ENCODE peak calls at places on chromosomes 4 and X, in ten cellular contexts. O, I, Q, P, S, Z, J, D, T and W are unnamed samples.

GRCh38 chrX:115428011-115428410 is 133.0 kb upstream of the PLS3 start:
- DNase-seq in O (no peak), I (no peak), Q (no peak), P (no peak), S (no peak), Z (no peak), J (no peak), D (no peak), T (no peak), W (no peak)

GRCh38 chr4:65242156-65242846 is 428.0 kb downstream of the EPHA5 start:
- DNase-seq in O (peak), I (no peak), Q (no peak), P (no peak), S (no peak), Z (no peak), J (no peak), D (no peak), T (no peak), W (no peak)

GRCh38 chrX:129043138-129043537 is 480.2 kb downstream of the SMARCA1 start:
- DNase-seq in O (no peak), I (no peak), Q (no peak), P (no peak), S (no peak), Z (no peak), J (no peak), D (no peak), T (no peak), W (no peak)

GRCh38 chrX:1661048-1661921 is 46.4 kb downstream of the ASMT start:
- DNase-seq in O (peak), I (peak), Q (peak), P (peak), S (no peak), Z (no peak), J (no peak), D (no peak), T (no peak), W (no peak)

GRCh38 chr4:183840311-183840710 is 64.8 kb upstream of the STOX2 start:
- DNase-seq in O (no peak), I (peak), Q (peak), P (peak), S (peak), Z (peak), J (peak), D (peak), T (peak), W (peak)

GRCh38 chr4:61773655-61774245 is 573.6 kb downstream of the ADGRL3 start:
- DNase-seq in O (no peak), I (no peak), Q (no peak), P (no peak), S (no peak), Z (no peak), J (no peak), D (no peak), T (no peak), W (no peak)

GRCh38 chr4:119632216-119632615 is 3.6 kb upstream of the PDE5A start:
- DNase-seq in O (no peak), I (no peak), Q (no peak), P (no peak), S (no peak), Z (no peak), J (peak), D (no peak), T (no peak), W (no peak)

GRCh38 chr4:157803441-157804168 is 369.2 kb downstream of the GASK1B start:
- DNase-seq in O (no peak), I (no peak), Q (no peak), P (no peak), S (no peak), Z (no peak), J (peak), D (no peak), T (no peak), W (no peak)

GRCh38 chr4:119240128-119240527 is 27.6 kb downstream of the USP53 start:
- DNase-seq in O (no peak), I (no peak), Q (no peak), P (no peak), S (no peak), Z (no peak), J (no peak), D (no peak), T (no peak), W (no peak)

GRCh38 chr4:53480909-53481308 is 103.5 kb downstream of the FIP1L1 start:
- DNase-seq in O (no peak), I (no peak), Q (no peak), P (no peak), S (no peak), Z (no peak), J (no peak), D (no peak), T (no peak), W (no peak)

GRCh38 chrX:10904220-10904619 is 206.9 kb upstream of the HCCS start:
- DNase-seq in O (no peak), I (no peak), Q (no peak), P (no peak), S (no peak), Z (no peak), J (no peak), D (no peak), T (no peak), W (no peak)

GRCh38 chr4:107708225-107708624 is 11.8 kb downstream of the PAPSS1 start:
- DNase-seq in O (no peak), I (no peak), Q (no peak), P (no peak), S (no peak), Z (no peak), J (no peak), D (no peak), T (no peak), W (no peak)

GRCh38 chrX:154351183-154352011 is 23.0 kb downstream of the FLNA start:
- DNase-seq in O (peak), I (peak), Q (peak), P (peak), S (no peak), Z (no peak), J (no peak), D (no peak), T (no peak), W (no peak)

GRCh38 chr4:112312610-112313239 is 15.6 kb downstream of the ALPK1 start:
- DNase-seq in O (no peak), I (no peak), Q (no peak), P (no peak), S (no peak), Z (no peak), J (no peak), D (no peak), T (no peak), W (no peak)

GRCh38 chrX:108000751-108001150 is 18.6 kb upstream of the TEX13B start:
- DNase-seq in O (no peak), I (no peak), Q (no peak), P (no peak), S (no peak), Z (no peak), J (peak), D (no peak), T (no peak), W (no peak)

GRCh38 chrX:29269390-29269789 is 682.1 kb downstream of the IL1RAPL1 start:
- DNase-seq in O (no peak), I (no peak), Q (no peak), P (no peak), S (no peak), Z (no peak), J (no peak), D (no peak), T (no peak), W (no peak)

GRCh38 chr4:159549092-159549491 is 446.2 kb downstream of the RAPGEF2 start:
- DNase-seq in O (no peak), I (no peak), Q (no peak), P (no peak), S (no peak), Z (no peak), J (peak), D (no peak), T (no peak), W (no peak)

GRCh38 chrX:83916525-83916924 is 55.6 kb downstream of the CYLC1 start:
- DNase-seq in O (no peak), I (no peak), Q (no peak), P (no peak), S (peak), Z (no peak), J (peak), D (no peak), T (no peak), W (peak)
- TF ChIP-seq CTCF in O (no peak), I (peak), Q (peak), P (peak), S (peak), Z (no peak), J (peak), D (no peak), T (peak), W (peak)

GRCh38 chr4:8819421-8820177 is 52.0 kb downstream of the HMX1 start:
- DNase-seq in O (peak), I (peak), Q (no peak), P (peak), S (no peak), Z (no peak), J (no peak), D (no peak), T (no peak), W (no peak)
- TF ChIP-seq CTCF in O (no peak), I (no peak), Q (no peak), P (no peak), S (no peak), Z (no peak), J (no peak), D (no peak), T (no peak), W (no peak)

GRCh38 chrX:15056044-15056443 is 182.8 kb downstream of the MOSPD2 start:
- DNase-seq in O (no peak), I (no peak), Q (no peak), P (no peak), S (no peak), Z (no peak), J (no peak), D (no peak), T (no peak), W (no peak)

GRCh38 chrX:15055146-15055930 is 182.1 kb downstream of the MOSPD2 start:
- DNase-seq in O (no peak), I (no peak), Q (no peak), P (no peak), S (no peak), Z (no peak), J (peak), D (no peak), T (peak), W (no peak)

DNA sequence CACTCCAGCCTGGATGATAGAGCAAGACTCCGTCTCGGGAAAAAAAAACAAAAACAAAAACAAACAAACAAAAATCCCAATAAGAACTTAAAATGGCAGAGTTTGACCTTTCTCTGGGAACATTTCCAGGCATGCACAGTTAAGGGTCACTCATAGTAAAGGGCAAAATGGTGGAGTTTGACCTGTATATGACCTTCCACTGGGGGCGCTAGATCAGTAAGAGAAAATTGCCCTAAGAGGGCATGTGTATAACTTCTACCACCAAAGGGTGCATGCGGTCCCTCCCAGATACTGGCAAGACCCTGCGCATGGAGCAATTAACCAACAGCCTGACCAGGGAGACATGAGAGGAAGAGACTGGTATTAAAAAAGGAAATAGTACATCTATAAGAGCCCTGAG is 177.2 kb downstream of the MOSPD2 start:
- DNase-seq in O (no peak), I (no peak), Q (no peak), P (no peak), S (no peak), Z (no peak), J (no peak), D (no peak), T (no peak), W (no peak)
- TF ChIP-seq CTCF in O (no peak), I (no peak), Q (no peak), P (no peak), S (no peak), Z (no peak), J (no peak), D (no peak), T (no peak), W (no peak)

GRCh38 chrX:132022115-132022862 is 813 bp upstream of the STK26 start:
- DNase-seq in O (no peak), I (no peak), Q (no peak), P (no peak), S (no peak), Z (no peak), J (peak), D (no peak), T (no peak), W (no peak)
- TF ChIP-seq CTCF in O (no peak), I (peak), Q (peak), P (no peak), S (peak), Z (peak), J (peak), D (no peak), T (peak), W (peak)

DNA sequence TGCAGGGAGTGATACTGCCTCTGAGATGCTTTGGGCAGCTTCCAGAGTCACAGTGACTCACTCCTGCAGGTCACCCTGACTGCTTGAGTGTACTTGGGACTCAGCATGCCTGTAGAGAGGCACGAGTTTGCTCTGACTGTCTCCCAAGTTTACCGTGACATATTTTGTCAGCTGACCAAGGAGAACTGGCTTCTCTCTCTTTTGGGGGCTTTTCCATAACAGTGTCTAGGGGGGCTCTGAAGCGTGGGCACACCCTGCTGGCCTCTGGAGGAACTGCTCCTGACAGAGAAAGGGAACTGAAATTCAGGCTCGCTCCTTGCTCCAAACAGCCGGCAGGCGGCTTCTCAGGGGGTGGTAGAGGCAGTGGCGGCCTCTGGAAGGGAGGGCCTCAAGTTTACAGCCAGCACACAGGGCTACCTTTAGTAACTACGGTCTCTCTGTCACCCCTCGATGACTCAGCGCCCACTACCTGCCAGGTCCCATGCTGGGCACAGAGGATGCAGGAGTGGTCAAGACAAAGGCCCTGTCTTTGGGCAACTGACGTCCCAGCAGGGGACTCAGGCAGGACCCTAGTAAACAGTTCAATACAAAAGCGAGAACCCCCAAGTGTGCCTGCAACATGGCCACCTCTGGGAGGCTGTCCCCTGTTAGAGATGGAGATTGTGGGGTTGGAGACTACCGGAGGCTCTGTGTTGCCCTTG is 17.8 kb downstream of the ZNF185 start:
- DNase-seq in O (no peak), I (no peak), Q (no peak), P (no peak), S (peak), Z (no peak), J (peak), D (no peak), T (no peak), W (peak)
- TF ChIP-seq CTCF in O (peak), I (peak), Q (peak), P (peak), S (peak), Z (no peak), J (peak), D (no peak), T (peak), W (peak)

GRCh38 chrX:119417842-119418241 is 18.7 kb downstream of the SLC25A43 start:
- DNase-seq in O (no peak), I (no peak), Q (no peak), P (no peak), S (peak), Z (no peak), J (peak), D (no peak), T (no peak), W (no peak)
- TF ChIP-seq CTCF in O (no peak), I (no peak), Q (peak), P (no peak), S (peak), Z (no peak), J (peak), D (no peak), T (peak), W (no peak)

GRCh38 chr4:148041606-148042324 is 309.9 kb downstream of the ARHGAP10 start:
- DNase-seq in O (no peak), I (no peak), Q (no peak), P (no peak), S (no peak), Z (no peak), J (no peak), D (no peak), T (no peak), W (no peak)

GRCh38 chr4:148043990-148044645 is 312.2 kb downstream of the ARHGAP10 start:
- DNase-seq in O (no peak), I (no peak), Q (no peak), P (no peak), S (no peak), Z (no peak), J (no peak), D (no peak), T (no peak), W (no peak)

DNA sequence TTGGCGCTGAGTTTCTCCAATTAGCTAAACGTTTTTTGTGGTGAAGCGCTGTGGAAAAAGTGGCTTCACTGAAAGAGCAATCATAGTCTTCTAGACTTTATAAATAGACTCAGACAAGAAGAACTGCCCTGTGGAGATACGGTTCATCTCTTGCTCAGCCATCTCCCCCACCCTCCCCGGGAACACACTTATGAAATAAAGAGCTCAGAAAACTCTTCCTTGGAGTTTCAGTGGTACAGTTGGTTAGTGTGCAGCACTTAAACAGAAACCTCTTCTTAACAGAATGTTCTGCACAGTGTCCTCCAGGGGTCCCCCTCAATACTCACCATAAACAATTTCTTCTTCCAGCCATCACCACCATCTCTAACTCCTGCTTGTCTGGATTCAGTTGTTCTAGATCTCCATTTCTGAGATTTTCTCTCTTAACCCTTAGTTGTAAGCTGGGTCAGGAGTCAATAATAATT is 313.0 kb downstream of the ARHGAP10 start:
- DNase-seq in O (no peak), I (no peak), Q (no peak), P (no peak), S (no peak), Z (no peak), J (peak), D (no peak), T (no peak), W (no peak)
- TF ChIP-seq CTCF in O (no peak), I (peak), Q (no peak), P (no peak), S (peak), Z (no peak), J (peak), D (no peak), T (peak), W (peak)

GRCh38 chr4:102344520-102344954 is 745 bp downstream of the SLC39A8 start:
- DNase-seq in O (peak), I (peak), Q (peak), P (peak), S (peak), Z (peak), J (peak), D (peak), T (no peak), W (peak)
- TF ChIP-seq CTCF in O (no peak), I (no peak), Q (no peak), P (no peak), S (no peak), Z (no peak), J (no peak), D (no peak), T (no peak), W (no peak)

DNA sequence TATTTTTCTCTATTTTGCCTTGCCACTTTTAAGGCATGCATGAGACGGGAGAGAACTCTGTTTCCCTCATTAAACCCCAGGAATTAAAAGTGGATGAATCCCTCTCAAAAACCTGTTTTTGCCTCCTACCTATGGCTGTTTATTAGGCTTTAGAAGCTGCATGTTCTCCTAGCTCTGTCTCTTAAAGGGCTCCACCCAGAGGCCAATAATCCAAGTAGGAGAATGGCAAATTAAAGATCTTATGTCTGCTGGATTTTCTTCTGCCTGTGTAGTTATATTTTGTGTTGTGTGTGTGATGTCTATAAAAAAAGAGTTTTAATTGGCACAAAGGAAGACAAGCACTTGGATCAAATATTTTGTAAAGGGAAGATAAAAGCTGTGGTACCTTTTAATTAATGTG is 32.4 kb downstream of the MAGEC1 start:
- DNase-seq in O (no peak), I (no peak), Q (no peak), P (no peak), S (no peak), Z (no peak), J (peak), D (no peak), T (no peak), W (no peak)
- TF ChIP-seq CTCF in O (no peak), I (no peak), Q (no peak), P (no peak), S (no peak), Z (no peak), J (peak), D (no peak), T (peak), W (peak)